ENCODE peak calls at places on chromosomes 13 and 19, in ten cellular contexts. One of them, this sample, is unnamed.

GRCh38 chr13:50635504-50635903 is 208.0 kb downstream of the DLEU7 start:
- DNase-seq in tibial artery: peak
- DNase-seq in B cell: peak
- DNase-seq in AG10803: peak
- DNase-seq in A549: no peak
- DNase-seq in neural progenitor cell: no peak
- DNase-seq in MCF 10A: no peak
- DNase-seq in activated CD8-positive, alpha-beta T cell treated with anti-CD3 and anti-CD28 coated beads for 36 hours: no peak
- DNase-seq in fibroblast of lung: no peak
- DNase-seq in right lobe of liver: no peak
- DNase-seq in this sample: peak

GRCh38 chr13:25462301-25463125 is 90.7 kb downstream of the ATP8A2 start:
- DNase-seq in fibroblast of lung: no peak
- DNase-seq in B cell: no peak
- DNase-seq in neural progenitor cell: no peak
- DNase-seq in MCF 10A: peak
- DNase-seq in activated CD8-positive, alpha-beta T cell treated with anti-CD3 and anti-CD28 coated beads for 36 hours: no peak
- DNase-seq in right lobe of liver: no peak
- DNase-seq in tibial artery: no peak
- DNase-seq in AG10803: no peak
- DNase-seq in A549: no peak
- DNase-seq in this sample: no peak

GRCh38 chr13:97266734-97267417 is 44.7 kb downstream of the MBNL2 start:
- DNase-seq in neural progenitor cell: peak
- DNase-seq in AG10803: no peak
- DNase-seq in activated CD8-positive, alpha-beta T cell treated with anti-CD3 and anti-CD28 coated beads for 36 hours: no peak
- DNase-seq in A549: no peak
- DNase-seq in right lobe of liver: no peak
- DNase-seq in B cell: no peak
- DNase-seq in MCF 10A: no peak
- DNase-seq in tibial artery: no peak
- DNase-seq in fibroblast of lung: peak
- DNase-seq in this sample: no peak

GRCh38 chr13:85223883-85224656 is 575.1 kb downstream of the SLITRK6 start:
- DNase-seq in A549: no peak
- DNase-seq in MCF 10A: no peak
- DNase-seq in AG10803: no peak
- DNase-seq in neural progenitor cell: no peak
- DNase-seq in B cell: no peak
- DNase-seq in right lobe of liver: no peak
- DNase-seq in activated CD8-positive, alpha-beta T cell treated with anti-CD3 and anti-CD28 coated beads for 36 hours: no peak
- DNase-seq in tibial artery: no peak
- DNase-seq in fibroblast of lung: peak
- DNase-seq in this sample: no peak

GRCh38 chr13:112690242-112690943 is 555 bp downstream of the ATP11A start:
- DNase-seq in B cell: no peak
- DNase-seq in neural progenitor cell: peak
- DNase-seq in A549: peak
- DNase-seq in MCF 10A: peak
- DNase-seq in tibial artery: peak
- DNase-seq in fibroblast of lung: peak
- DNase-seq in activated CD8-positive, alpha-beta T cell treated with anti-CD3 and anti-CD28 coated beads for 36 hours: peak
- DNase-seq in right lobe of liver: peak
- DNase-seq in AG10803: peak
- DNase-seq in this sample: peak

GRCh38 chr13:51841732-51842131 is 3.2 kb downstream of the TMEM272 start:
- DNase-seq in fibroblast of lung: no peak
- DNase-seq in A549: no peak
- DNase-seq in neural progenitor cell: no peak
- DNase-seq in AG10803: no peak
- DNase-seq in activated CD8-positive, alpha-beta T cell treated with anti-CD3 and anti-CD28 coated beads for 36 hours: no peak
- DNase-seq in B cell: no peak
- DNase-seq in right lobe of liver: no peak
- DNase-seq in tibial artery: no peak
- DNase-seq in MCF 10A: no peak
- DNase-seq in this sample: no peak

GRCh38 chr13:112141643-112142400 is 74.9 kb downstream of the SOX1 start:
- DNase-seq in fibroblast of lung: no peak
- DNase-seq in activated CD8-positive, alpha-beta T cell treated with anti-CD3 and anti-CD28 coated beads for 36 hours: no peak
- DNase-seq in A549: no peak
- DNase-seq in neural progenitor cell: no peak
- DNase-seq in right lobe of liver: no peak
- DNase-seq in MCF 10A: no peak
- DNase-seq in AG10803: no peak
- DNase-seq in tibial artery: peak
- DNase-seq in B cell: no peak
- DNase-seq in this sample: no peak

GRCh38 chr19:47107953-47108746 is 5.4 kb downstream of the ZC3H4 start:
- DNase-seq in B cell: no peak
- DNase-seq in right lobe of liver: no peak
- DNase-seq in activated CD8-positive, alpha-beta T cell treated with anti-CD3 and anti-CD28 coated beads for 36 hours: peak
- DNase-seq in tibial artery: no peak
- DNase-seq in AG10803: peak
- DNase-seq in fibroblast of lung: peak
- DNase-seq in neural progenitor cell: no peak
- DNase-seq in A549: no peak
- DNase-seq in MCF 10A: peak
- DNase-seq in this sample: no peak

GRCh38 chr13:76904507-76904906 is 18.3 kb upstream of the KCTD12 start:
- DNase-seq in AG10803: no peak
- DNase-seq in right lobe of liver: no peak
- DNase-seq in B cell: no peak
- DNase-seq in neural progenitor cell: no peak
- DNase-seq in tibial artery: no peak
- DNase-seq in fibroblast of lung: no peak
- DNase-seq in A549: no peak
- DNase-seq in activated CD8-positive, alpha-beta T cell treated with anti-CD3 and anti-CD28 coated beads for 36 hours: no peak
- DNase-seq in MCF 10A: peak
- DNase-seq in this sample: no peak

DNA sequence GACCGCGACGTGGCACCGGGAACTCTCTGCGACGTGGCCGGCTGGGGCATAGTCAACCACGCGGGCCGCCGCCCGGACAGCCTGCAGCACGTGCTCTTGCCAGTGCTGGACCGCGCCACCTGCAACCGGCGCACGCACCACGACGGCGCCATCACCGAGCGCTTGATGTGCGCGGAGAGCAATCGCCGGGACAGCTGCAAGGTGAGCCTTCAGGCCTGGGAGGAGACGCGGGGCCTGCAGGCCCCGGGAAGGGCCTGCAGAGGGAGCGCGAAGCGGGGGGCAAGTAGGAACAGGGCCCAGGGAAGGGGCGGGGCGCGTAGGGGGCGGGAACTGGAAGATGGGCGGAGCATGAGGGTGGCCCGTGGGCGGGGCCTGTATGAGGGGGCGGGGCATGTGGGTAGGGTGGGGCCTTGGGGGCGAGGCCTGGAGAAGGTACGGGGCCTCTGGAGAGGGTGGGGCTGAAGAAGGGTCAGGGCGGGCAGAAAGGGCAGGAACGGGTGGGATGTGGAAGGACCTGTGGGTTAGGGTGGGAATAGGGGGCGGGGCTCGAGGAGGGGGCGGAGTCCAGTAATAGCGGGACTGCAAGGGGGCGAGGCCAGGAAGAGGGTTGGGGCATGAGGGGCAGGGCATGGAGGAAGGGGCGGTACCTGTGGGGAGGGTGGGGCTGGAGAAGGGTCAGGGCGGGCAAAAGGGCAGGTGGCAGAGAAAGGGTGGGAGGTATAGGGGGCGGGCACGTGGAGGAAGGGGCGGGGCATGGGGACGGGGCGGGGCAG is 2.5 kb downstream of the CFD start:
- DNase-seq in tibial artery: no peak
- DNase-seq in fibroblast of lung: no peak
- DNase-seq in activated CD8-positive, alpha-beta T cell treated with anti-CD3 and anti-CD28 coated beads for 36 hours: peak
- DNase-seq in A549: no peak
- DNase-seq in neural progenitor cell: peak
- DNase-seq in right lobe of liver: peak
- DNase-seq in AG10803: no peak
- DNase-seq in B cell: peak
- DNase-seq in MCF 10A: peak
- DNase-seq in this sample: peak
- TF ChIP-seq CTCF in tibial artery: no peak
- TF ChIP-seq CTCF in fibroblast of lung: no peak
- TF ChIP-seq CTCF in activated CD8-positive, alpha-beta T cell treated with anti-CD3 and anti-CD28 coated beads for 36 hours: no peak
- TF ChIP-seq CTCF in A549: no peak
- TF ChIP-seq CTCF in neural progenitor cell: peak
- TF ChIP-seq CTCF in right lobe of liver: no peak
- TF ChIP-seq CTCF in AG10803: no peak
- TF ChIP-seq CTCF in B cell: no peak
- TF ChIP-seq CTCF in MCF 10A: no peak
- TF ChIP-seq CTCF in this sample: no peak

GRCh38 chr19:58398545-58398944 is 3.1 kb downstream of the RNF225 start:
- DNase-seq in activated CD8-positive, alpha-beta T cell treated with anti-CD3 and anti-CD28 coated beads for 36 hours: no peak
- DNase-seq in AG10803: no peak
- DNase-seq in B cell: no peak
- DNase-seq in MCF 10A: no peak
- DNase-seq in right lobe of liver: no peak
- DNase-seq in fibroblast of lung: no peak
- DNase-seq in neural progenitor cell: no peak
- DNase-seq in tibial artery: no peak
- DNase-seq in A549: no peak
- DNase-seq in this sample: no peak

GRCh38 chr19:58400638-58400915 is 5.1 kb downstream of the RNF225 start:
- DNase-seq in MCF 10A: no peak
- DNase-seq in AG10803: no peak
- DNase-seq in A549: no peak
- DNase-seq in B cell: no peak
- DNase-seq in fibroblast of lung: no peak
- DNase-seq in right lobe of liver: no peak
- DNase-seq in activated CD8-positive, alpha-beta T cell treated with anti-CD3 and anti-CD28 coated beads for 36 hours: no peak
- DNase-seq in neural progenitor cell: no peak
- DNase-seq in tibial artery: no peak
- DNase-seq in this sample: no peak

GRCh38 chr19:58401825-58402433 is 6.5 kb downstream of the RNF225 start:
- DNase-seq in tibial artery: no peak
- DNase-seq in A549: no peak
- DNase-seq in MCF 10A: no peak
- DNase-seq in activated CD8-positive, alpha-beta T cell treated with anti-CD3 and anti-CD28 coated beads for 36 hours: no peak
- DNase-seq in AG10803: no peak
- DNase-seq in neural progenitor cell: no peak
- DNase-seq in fibroblast of lung: no peak
- DNase-seq in right lobe of liver: no peak
- DNase-seq in B cell: no peak
- DNase-seq in this sample: no peak

GRCh38 chr19:58399903-58400637 is 4.6 kb downstream of the RNF225 start:
- DNase-seq in A549: no peak
- DNase-seq in AG10803: peak
- DNase-seq in MCF 10A: no peak
- DNase-seq in B cell: no peak
- DNase-seq in activated CD8-positive, alpha-beta T cell treated with anti-CD3 and anti-CD28 coated beads for 36 hours: no peak
- DNase-seq in tibial artery: peak
- DNase-seq in fibroblast of lung: no peak
- DNase-seq in right lobe of liver: no peak
- DNase-seq in neural progenitor cell: no peak
- DNase-seq in this sample: no peak

DNA sequence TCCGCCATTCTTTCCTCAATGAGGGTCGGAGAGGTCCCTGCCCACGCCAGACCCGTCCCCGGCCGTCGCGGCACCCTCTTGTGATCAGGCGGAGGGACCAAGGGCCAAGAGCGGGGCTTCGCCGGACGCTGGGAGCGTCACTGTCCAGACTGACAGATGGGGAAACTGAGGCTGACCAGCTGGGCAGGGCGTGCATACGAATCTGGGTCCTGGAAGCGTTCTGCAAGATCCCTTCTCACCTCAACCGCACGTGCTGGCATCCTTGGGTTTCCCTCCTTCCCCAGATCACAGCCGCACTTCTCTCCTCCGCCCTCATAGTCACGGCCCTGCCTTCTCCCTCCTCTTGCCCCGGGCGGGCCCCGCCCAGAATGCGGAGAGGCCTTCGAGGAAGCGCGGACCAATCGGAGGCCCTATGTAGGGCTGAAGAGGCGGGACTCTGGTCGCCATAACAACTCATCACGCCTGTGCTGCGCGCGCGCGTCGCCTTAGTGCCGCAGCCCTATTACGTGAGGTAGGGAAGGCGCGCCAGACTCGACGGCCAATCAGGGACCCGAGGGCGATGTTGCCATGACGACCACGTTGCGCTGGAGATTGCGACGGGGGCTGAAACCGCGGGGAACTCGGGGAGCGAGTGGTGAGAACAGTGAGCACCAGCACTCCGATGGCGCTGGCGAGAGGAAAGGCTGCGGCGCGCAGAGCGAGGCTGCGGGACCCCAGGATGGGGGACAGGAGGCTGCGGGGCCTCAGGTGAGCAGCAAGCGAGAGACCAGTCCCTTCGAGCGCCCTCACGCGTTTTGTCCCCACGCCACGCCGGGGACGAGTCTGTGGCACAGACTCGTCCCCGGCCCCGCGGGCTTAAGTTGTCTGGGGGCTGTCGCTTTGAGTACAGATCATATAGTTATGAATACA is 5.7 kb downstream of the RNF225 start:
- DNase-seq in A549: peak
- DNase-seq in MCF 10A: peak
- DNase-seq in fibroblast of lung: peak
- DNase-seq in AG10803: peak
- DNase-seq in neural progenitor cell: peak
- DNase-seq in tibial artery: peak
- DNase-seq in B cell: peak
- DNase-seq in activated CD8-positive, alpha-beta T cell treated with anti-CD3 and anti-CD28 coated beads for 36 hours: peak
- DNase-seq in right lobe of liver: peak
- DNase-seq in this sample: peak
- TF ChIP-seq CTCF in A549: no peak
- TF ChIP-seq CTCF in MCF 10A: no peak
- TF ChIP-seq CTCF in fibroblast of lung: no peak
- TF ChIP-seq CTCF in AG10803: no peak
- TF ChIP-seq CTCF in neural progenitor cell: no peak
- TF ChIP-seq CTCF in tibial artery: no peak
- TF ChIP-seq CTCF in B cell: no peak
- TF ChIP-seq CTCF in activated CD8-positive, alpha-beta T cell treated with anti-CD3 and anti-CD28 coated beads for 36 hours: no peak
- TF ChIP-seq CTCF in right lobe of liver: no peak
- TF ChIP-seq CTCF in this sample: peak

DNA sequence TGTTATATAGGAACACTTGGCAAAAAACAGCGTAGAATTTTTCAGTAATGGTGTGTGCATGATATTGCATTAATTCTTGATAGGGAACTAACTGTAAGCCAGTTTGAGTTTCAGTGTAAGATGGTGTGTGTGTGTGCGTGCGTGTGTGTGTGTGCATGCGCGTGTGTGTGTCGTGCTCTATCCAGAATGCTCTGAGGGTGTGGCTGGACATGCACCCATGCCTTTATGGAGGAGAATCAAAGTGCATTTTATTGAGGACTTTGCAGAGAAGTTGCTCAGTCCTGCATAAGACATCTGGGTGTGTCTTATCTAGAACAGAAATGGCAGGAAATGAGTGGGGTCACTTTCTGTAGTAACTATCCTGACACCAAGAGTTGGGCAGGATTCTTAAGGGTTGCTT is 252.3 kb downstream of the TSHZ3 start:
- DNase-seq in right lobe of liver: no peak
- DNase-seq in AG10803: no peak
- DNase-seq in B cell: no peak
- DNase-seq in activated CD8-positive, alpha-beta T cell treated with anti-CD3 and anti-CD28 coated beads for 36 hours: no peak
- DNase-seq in MCF 10A: no peak
- DNase-seq in fibroblast of lung: no peak
- DNase-seq in tibial artery: no peak
- DNase-seq in A549: no peak
- DNase-seq in neural progenitor cell: no peak
- DNase-seq in this sample: no peak
- TF ChIP-seq CTCF in right lobe of liver: no peak
- TF ChIP-seq CTCF in AG10803: no peak
- TF ChIP-seq CTCF in B cell: no peak
- TF ChIP-seq CTCF in activated CD8-positive, alpha-beta T cell treated with anti-CD3 and anti-CD28 coated beads for 36 hours: no peak
- TF ChIP-seq CTCF in MCF 10A: no peak
- TF ChIP-seq CTCF in fibroblast of lung: no peak
- TF ChIP-seq CTCF in tibial artery: no peak
- TF ChIP-seq CTCF in A549: no peak
- TF ChIP-seq CTCF in neural progenitor cell: no peak
- TF ChIP-seq CTCF in this sample: no peak

GRCh38 chr13:79490326-79490725 is 9.4 kb downstream of the NDFIP2 start:
- DNase-seq in right lobe of liver: no peak
- DNase-seq in AG10803: no peak
- DNase-seq in B cell: no peak
- DNase-seq in fibroblast of lung: no peak
- DNase-seq in A549: no peak
- DNase-seq in tibial artery: no peak
- DNase-seq in neural progenitor cell: no peak
- DNase-seq in MCF 10A: no peak
- DNase-seq in activated CD8-positive, alpha-beta T cell treated with anti-CD3 and anti-CD28 coated beads for 36 hours: no peak
- DNase-seq in this sample: no peak
- TF ChIP-seq CTCF in right lobe of liver: no peak
- TF ChIP-seq CTCF in AG10803: no peak
- TF ChIP-seq CTCF in B cell: no peak
- TF ChIP-seq CTCF in fibroblast of lung: no peak
- TF ChIP-seq CTCF in A549: no peak
- TF ChIP-seq CTCF in tibial artery: no peak
- TF ChIP-seq CTCF in neural progenitor cell: no peak
- TF ChIP-seq CTCF in MCF 10A: no peak
- TF ChIP-seq CTCF in activated CD8-positive, alpha-beta T cell treated with anti-CD3 and anti-CD28 coated beads for 36 hours: no peak
- TF ChIP-seq CTCF in this sample: no peak